ENCODE peak calls at places on chromosomes 2 and 18, in seven cellular contexts. One of them, this sample, is unnamed.

GRCh38 chr2:136306801-136307200 is 188.9 kb upstream of the CXCR4 start:
- DNase-seq in activated T-cell treated with anti-CD3 and anti-CD28 coated beads for 1 hour: no peak
- DNase-seq in NCI-H460: no peak
- DNase-seq in NCI-H187: no peak
- DNase-seq in bronchial epithelial cell: no peak
- DNase-seq in Daoy: no peak
- DNase-seq in effector memory CD8-positive, alpha-beta T cell: no peak
- DNase-seq in this sample: no peak

GRCh38 chr2:19474128-19474527 is 115.7 kb upstream of the OSR1 start:
- DNase-seq in effector memory CD8-positive, alpha-beta T cell: peak
- DNase-seq in bronchial epithelial cell: peak
- DNase-seq in Daoy: peak
- DNase-seq in activated T-cell treated with anti-CD3 and anti-CD28 coated beads for 1 hour: no peak
- DNase-seq in NCI-H187: no peak
- DNase-seq in NCI-H460: no peak
- DNase-seq in this sample: peak

GRCh38 chr2:189142893-189143759 is 36.4 kb downstream of the COL5A2 start:
- DNase-seq in activated T-cell treated with anti-CD3 and anti-CD28 coated beads for 1 hour: peak
- DNase-seq in NCI-H460: peak
- DNase-seq in bronchial epithelial cell: peak
- DNase-seq in effector memory CD8-positive, alpha-beta T cell: peak
- DNase-seq in NCI-H187: no peak
- DNase-seq in Daoy: peak
- DNase-seq in this sample: no peak

GRCh38 chr2:43003702-43004101 is 211.3 kb upstream of the HAAO start:
- DNase-seq in NCI-H187: no peak
- DNase-seq in NCI-H460: no peak
- DNase-seq in bronchial epithelial cell: peak
- DNase-seq in activated T-cell treated with anti-CD3 and anti-CD28 coated beads for 1 hour: no peak
- DNase-seq in Daoy: no peak
- DNase-seq in effector memory CD8-positive, alpha-beta T cell: no peak
- DNase-seq in this sample: no peak

GRCh38 chr2:157260403-157261198 is 3.1 kb downstream of the GALNT5 start:
- DNase-seq in NCI-H460: no peak
- DNase-seq in Daoy: no peak
- DNase-seq in bronchial epithelial cell: peak
- DNase-seq in NCI-H187: no peak
- DNase-seq in effector memory CD8-positive, alpha-beta T cell: no peak
- DNase-seq in activated T-cell treated with anti-CD3 and anti-CD28 coated beads for 1 hour: no peak
- DNase-seq in this sample: no peak

GRCh38 chr18:9969247-9969646 is 55.4 kb downstream of the VAPA start:
- DNase-seq in bronchial epithelial cell: no peak
- DNase-seq in NCI-H460: no peak
- DNase-seq in activated T-cell treated with anti-CD3 and anti-CD28 coated beads for 1 hour: no peak
- DNase-seq in Daoy: no peak
- DNase-seq in NCI-H187: no peak
- DNase-seq in effector memory CD8-positive, alpha-beta T cell: no peak
- DNase-seq in this sample: no peak

GRCh38 chr2:1602359-1603010 is 141.8 kb downstream of the PXDN start:
- DNase-seq in bronchial epithelial cell: no peak
- DNase-seq in NCI-H187: no peak
- DNase-seq in NCI-H460: no peak
- DNase-seq in activated T-cell treated with anti-CD3 and anti-CD28 coated beads for 1 hour: no peak
- DNase-seq in effector memory CD8-positive, alpha-beta T cell: no peak
- DNase-seq in Daoy: no peak
- DNase-seq in this sample: no peak

GRCh38 chr2:31434911-31435310 is 20.4 kb upstream of the XDH start:
- DNase-seq in NCI-H460: no peak
- DNase-seq in bronchial epithelial cell: peak
- DNase-seq in Daoy: peak
- DNase-seq in effector memory CD8-positive, alpha-beta T cell: no peak
- DNase-seq in NCI-H187: no peak
- DNase-seq in activated T-cell treated with anti-CD3 and anti-CD28 coated beads for 1 hour: no peak
- DNase-seq in this sample: peak

GRCh38 chr2:227515742-227516141 is 43.8 kb downstream of the AGFG1 start:
- DNase-seq in Daoy: no peak
- DNase-seq in NCI-H187: no peak
- DNase-seq in bronchial epithelial cell: peak
- DNase-seq in effector memory CD8-positive, alpha-beta T cell: no peak
- DNase-seq in activated T-cell treated with anti-CD3 and anti-CD28 coated beads for 1 hour: no peak
- DNase-seq in NCI-H460: no peak
- DNase-seq in this sample: no peak

GRCh38 chr2:222613715-222614331 is 42.1 kb downstream of the FARSB start:
- DNase-seq in activated T-cell treated with anti-CD3 and anti-CD28 coated beads for 1 hour: no peak
- DNase-seq in effector memory CD8-positive, alpha-beta T cell: no peak
- DNase-seq in NCI-H187: no peak
- DNase-seq in NCI-H460: peak
- DNase-seq in bronchial epithelial cell: peak
- DNase-seq in Daoy: peak
- DNase-seq in this sample: no peak

GRCh38 chr2:26184555-26185303 is 11.8 kb downstream of the GAREM2 start:
- DNase-seq in effector memory CD8-positive, alpha-beta T cell: peak
- DNase-seq in NCI-H460: peak
- DNase-seq in bronchial epithelial cell: peak
- DNase-seq in Daoy: no peak
- DNase-seq in activated T-cell treated with anti-CD3 and anti-CD28 coated beads for 1 hour: peak
- DNase-seq in NCI-H187: peak
- DNase-seq in this sample: peak

GRCh38 chr2:143684731-143685364 is 555.6 kb downstream of the ARHGAP15 start:
- DNase-seq in bronchial epithelial cell: no peak
- DNase-seq in NCI-H187: no peak
- DNase-seq in effector memory CD8-positive, alpha-beta T cell: no peak
- DNase-seq in activated T-cell treated with anti-CD3 and anti-CD28 coated beads for 1 hour: no peak
- DNase-seq in NCI-H460: no peak
- DNase-seq in Daoy: no peak
- DNase-seq in this sample: no peak

This sample was measured in mucosa of descending colon.